ENCODE peak calls at places on chromosomes 5 and 9, in nine cellular contexts. R is IMR-90, N is mesenchymal stem cell, E is HepG2, H is neuronal stem cell, Z is GM23248, Y is hepatocyte, P is HCT116, G is fibroblast of lung. B is an unnamed sample.

GRCh38 chr5:89457411-89458329 is 574.7 kb upstream of the MEF2C start:
- DNase-seq in R (no peak), N (peak), E (no peak), H (no peak), Z (peak), Y (peak), P (peak), G (peak), B (peak)

GRCh38 chr5:179269781-179270543 is 75.3 kb downstream of the ADAMTS2 start:
- DNase-seq in R (no peak), N (no peak), E (no peak), H (no peak), Z (peak), Y (no peak), P (no peak), G (no peak), B (no peak)

GRCh38 chr5:93569295-93570164 is 11.5 kb downstream of the NR2F1-AS1 start:
- DNase-seq in R (no peak), N (no peak), E (no peak), H (no peak), Z (no peak), Y (no peak), P (no peak), G (no peak), B (no peak)

GRCh38 chr5:134083517-134083916 is 31.0 kb upstream of the TCF7 start:
- DNase-seq in R (peak), N (no peak), E (no peak), H (no peak), Z (peak), Y (no peak), P (no peak), G (peak), B (peak)

GRCh38 chr9:36609306-36609705 is 36.6 kb downstream of the MELK start:
- DNase-seq in R (no peak), N (no peak), E (no peak), H (no peak), Z (no peak), Y (no peak), P (no peak), G (no peak), B (no peak)

GRCh38 chr5:151115272-151115905 is 34.6 kb upstream of the TNIP1 start:
- DNase-seq in R (peak), N (peak), E (peak), H (peak), Z (peak), Y (peak), P (peak), G (no peak), B (peak)

GRCh38 chr5:37735649-37736347 is 104.0 kb downstream of the GDNF start:
- DNase-seq in R (peak), N (peak), E (no peak), H (no peak), Z (peak), Y (no peak), P (no peak), G (peak), B (peak)

GRCh38 chr5:171309526-171310333 is 682 bp downstream of the TLX3 start:
- DNase-seq in R (no peak), N (no peak), E (no peak), H (no peak), Z (no peak), Y (no peak), P (peak), G (no peak), B (no peak)

GRCh38 chr5:270340-270739 is 1.1 kb upstream of the PDCD6 start:
- DNase-seq in R (no peak), N (no peak), E (no peak), H (no peak), Z (no peak), Y (no peak), P (no peak), G (no peak), B (no peak)

GRCh38 chr9:25964239-25964638 is 286.0 kb upstream of the TUSC1 start:
- DNase-seq in R (peak), N (peak), E (peak), H (peak), Z (peak), Y (peak), P (peak), G (peak), B (peak)

GRCh38 chr5:139204196-139204595 is 6.0 kb upstream of the SIL1 start:
- DNase-seq in R (no peak), N (no peak), E (no peak), H (no peak), Z (no peak), Y (no peak), P (no peak), G (no peak), B (no peak)

GRCh38 chr9:69044226-69045219 is 9.0 kb downstream of the FXN start:
- DNase-seq in R (peak), N (peak), E (no peak), H (no peak), Z (peak), Y (no peak), P (no peak), G (peak), B (peak)

GRCh38 chr9:71253021-71253420 is 131.6 kb upstream of the TRPM3 start:
- DNase-seq in R (no peak), N (no peak), E (no peak), H (no peak), Z (peak), Y (no peak), P (no peak), G (no peak), B (no peak)

GRCh38 chr9:82090041-82090440 is 101.5 kb downstream of the SPATA31D1 start:
- DNase-seq in R (no peak), N (no peak), E (no peak), H (no peak), Z (no peak), Y (no peak), P (no peak), G (no peak), B (no peak)

GRCh38 chr5:83222906-83223305 is 145.6 kb downstream of the XRCC4 start:
- DNase-seq in R (no peak), N (no peak), E (no peak), H (no peak), Z (no peak), Y (no peak), P (no peak), G (no peak), B (no peak)

GRCh38 chr9:127794001-127794791 is 8.4 kb downstream of the CDK9 start:
- DNase-seq in R (no peak), N (no peak), E (no peak), H (no peak), Z (no peak), Y (no peak), P (no peak), G (no peak), B (no peak)

GRCh38 chr5:110507972-110508371 is 218.5 kb downstream of the TMEM232 start:
- DNase-seq in R (no peak), N (no peak), E (no peak), H (no peak), Z (no peak), Y (no peak), P (no peak), G (peak), B (peak)

GRCh38 chr5:122173484-122174191 is 44.3 kb downstream of the ZNF474 start:
- DNase-seq in R (no peak), N (no peak), E (no peak), H (no peak), Z (no peak), Y (no peak), P (no peak), G (no peak), B (no peak)

GRCh38 chr5:68898961-68899471 is 194.8 kb upstream of the SLC30A5 start:
- DNase-seq in R (peak), N (peak), E (no peak), H (no peak), Z (peak), Y (peak), P (peak), G (peak), B (peak)

GRCh38 chr9:110538621-110539020 is 40.9 kb downstream of the SVEP1 start:
- DNase-seq in R (peak), N (peak), E (no peak), H (no peak), Z (peak), Y (no peak), P (no peak), G (no peak), B (peak)

GRCh38 chr9:108665856-108666784 is 189.7 kb downstream of the ACTL7B start:
- DNase-seq in R (peak), N (no peak), E (peak), H (no peak), Z (peak), Y (peak), P (no peak), G (no peak), B (no peak)

GRCh38 chr5:39755986-39756385 is 331.2 kb upstream of the DAB2 start:
- DNase-seq in R (peak), N (peak), E (no peak), H (no peak), Z (peak), Y (peak), P (peak), G (peak), B (peak)

GRCh38 chr5:58248221-58248620 is 211.7 kb downstream of the PLK2 start:
- DNase-seq in R (no peak), N (peak), E (no peak), H (no peak), Z (no peak), Y (no peak), P (no peak), G (no peak), B (no peak)

GRCh38 chr9:115146581-115147021 is 28.6 kb upstream of the TNC start:
- DNase-seq in R (peak), N (peak), E (no peak), H (no peak), Z (peak), Y (peak), P (no peak), G (peak), B (peak)

GRCh38 chr5:75547826-75548225 is 36.1 kb downstream of the POLK start:
- DNase-seq in R (no peak), N (no peak), E (no peak), H (no peak), Z (no peak), Y (no peak), P (no peak), G (no peak), B (no peak)

GRCh38 chr9:90445391-90445790 is 197.2 kb downstream of the DIRAS2 start:
- DNase-seq in R (no peak), N (no peak), E (no peak), H (no peak), Z (no peak), Y (no peak), P (no peak), G (no peak), B (no peak)

GRCh38 chr5:169876376-169876775 is 103.9 kb downstream of the INSYN2B start:
- DNase-seq in R (peak), N (peak), E (no peak), H (no peak), Z (peak), Y (no peak), P (no peak), G (peak), B (peak)

GRCh38 chr5:127013407-127013806 is 17.0 kb downstream of the MARCHF3 start:
- DNase-seq in R (peak), N (no peak), E (no peak), H (no peak), Z (peak), Y (no peak), P (no peak), G (no peak), B (no peak)

GRCh38 chr9:37798677-37799076 is 1.9 kb upstream of the DCAF10 start:
- DNase-seq in R (no peak), N (no peak), E (no peak), H (no peak), Z (no peak), Y (no peak), P (no peak), G (no peak), B (no peak)

GRCh38 chr5:159877894-159878448 is 38.3 kb upstream of the ADRA1B start:
- DNase-seq in R (no peak), N (no peak), E (no peak), H (no peak), Z (no peak), Y (no peak), P (no peak), G (no peak), B (no peak)

GRCh38 chr9:14993061-14993800 is 83.0 kb upstream of the FREM1 start:
- DNase-seq in R (peak), N (peak), E (no peak), H (peak), Z (peak), Y (peak), P (no peak), G (peak), B (peak)

GRCh38 chr5:154712518-154713437 is 42.4 kb upstream of the LARP1 start:
- DNase-seq in R (no peak), N (peak), E (no peak), H (no peak), Z (no peak), Y (peak), P (peak), G (no peak), B (no peak)

DNA sequence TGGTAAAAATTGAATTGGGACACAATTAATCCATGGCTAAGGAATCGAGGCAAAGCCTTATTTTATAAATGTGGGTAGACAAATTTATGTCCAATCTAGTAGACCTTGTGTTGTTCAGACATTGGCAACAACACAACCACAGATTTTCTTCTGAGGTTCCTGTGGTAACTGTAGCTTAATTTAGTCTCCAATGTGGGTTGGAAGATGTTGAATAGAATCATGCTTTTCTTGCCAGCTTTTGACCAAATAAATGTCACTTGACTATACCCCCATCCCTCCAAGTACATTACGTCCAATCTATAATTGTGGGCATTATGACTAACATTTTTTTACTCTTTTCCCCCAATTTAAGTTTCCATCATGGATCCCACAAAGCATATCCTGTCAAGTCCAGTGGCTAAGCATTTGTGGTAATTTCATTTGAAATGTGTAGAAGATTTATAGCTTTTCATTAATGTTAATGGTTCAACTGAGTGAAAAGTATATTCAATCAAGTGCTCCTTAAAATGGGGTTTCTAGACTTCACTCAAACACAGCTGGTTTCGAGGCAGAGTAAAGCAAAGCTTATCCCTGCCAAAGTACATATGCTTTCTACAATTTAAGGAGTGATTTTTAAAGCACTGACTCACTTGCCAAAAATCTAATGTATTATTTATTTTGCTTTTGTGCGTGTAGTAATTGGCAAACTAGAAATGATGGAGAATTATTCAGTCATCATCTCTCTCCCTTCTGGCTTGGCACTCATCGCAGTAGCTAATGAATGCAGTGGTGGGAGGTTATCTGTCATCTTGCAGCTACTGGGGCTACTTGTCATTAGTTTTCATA is 141.8 kb downstream of the FAM174A start:
- DNase-seq in R (peak), N (no peak), E (no peak), H (no peak), Z (peak), Y (no peak), P (no peak), G (peak), B (peak)
- H2AFZ ChIP-seq in R (no peak), N (no peak), E (no peak), H (no peak), Z (no peak), Y (no peak), P (no peak), G (no peak), B (no peak)

DNA sequence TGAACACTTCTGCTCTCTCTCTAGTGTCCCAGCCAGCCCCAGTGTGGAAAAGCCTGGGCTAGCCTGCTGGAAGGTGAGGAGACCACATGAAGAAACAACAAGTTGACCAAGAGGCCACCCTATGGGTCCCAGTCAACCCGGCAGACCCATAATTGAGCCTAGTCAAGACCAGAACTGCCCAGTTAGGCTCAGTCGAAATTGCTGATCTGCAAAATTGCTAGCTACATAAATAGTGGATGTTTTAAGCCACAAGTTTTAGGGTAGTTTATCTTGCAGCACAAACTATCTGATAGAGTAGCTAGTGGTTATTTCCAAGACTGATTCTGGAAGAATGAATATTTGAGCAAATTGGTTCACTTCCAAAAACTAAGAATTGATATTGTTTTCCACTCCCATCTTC is 82.3 kb upstream of the CCDC112 start:
- DNase-seq in R (no peak), N (no peak), E (no peak), H (no peak), Z (no peak), Y (no peak), P (no peak), G (no peak), B (no peak)
- H2AFZ ChIP-seq in R (peak), N (no peak), E (no peak), H (no peak), Z (no peak), Y (no peak), P (no peak), G (no peak), B (no peak)

GRCh38 chr5:80387063-80387768 is 20.6 kb upstream of the ZFYVE16 start:
- DNase-seq in R (no peak), N (no peak), E (no peak), H (no peak), Z (no peak), Y (no peak), P (no peak), G (no peak), B (no peak)

DNA sequence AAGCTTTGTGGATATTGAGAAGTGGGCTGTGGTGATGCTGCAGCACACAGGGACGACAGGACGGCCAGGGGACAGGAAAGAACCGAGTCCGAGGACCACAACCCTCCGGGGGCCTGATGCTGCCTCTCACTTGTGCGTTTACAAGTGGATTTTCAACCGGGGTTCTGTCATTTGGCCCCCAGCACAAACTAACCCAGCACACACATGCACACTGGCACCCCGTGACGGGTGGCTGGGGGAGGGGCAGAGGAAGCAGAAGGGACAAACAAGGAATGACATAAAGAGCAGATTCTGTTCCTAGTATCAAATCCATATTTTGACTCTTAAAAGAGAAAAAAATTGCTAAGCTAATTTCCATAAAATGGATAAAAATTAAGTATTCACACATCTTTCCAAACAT is 18.3 kb upstream of the ZFYVE16 start:
- DNase-seq in R (no peak), N (no peak), E (no peak), H (no peak), Z (no peak), Y (no peak), P (no peak), G (no peak), B (no peak)
- H2AFZ ChIP-seq in R (no peak), N (no peak), E (no peak), H (no peak), Z (no peak), Y (no peak), P (no peak), G (no peak), B (no peak)

GRCh38 chr5:36070687-36071571 is 4.2 kb upstream of the UGT3A2 start:
- DNase-seq in R (no peak), N (no peak), E (no peak), H (no peak), Z (peak), Y (no peak), P (no peak), G (no peak), B (no peak)

GRCh38 chr5:36066001-36066539 is 612 bp downstream of the UGT3A2 start:
- DNase-seq in R (no peak), N (no peak), E (no peak), H (no peak), Z (no peak), Y (no peak), P (no peak), G (no peak), B (no peak)

GRCh38 chr5:36068751-36069281 is 2.1 kb upstream of the UGT3A2 start:
- DNase-seq in R (no peak), N (no peak), E (no peak), H (no peak), Z (no peak), Y (no peak), P (no peak), G (no peak), B (no peak)

DNA sequence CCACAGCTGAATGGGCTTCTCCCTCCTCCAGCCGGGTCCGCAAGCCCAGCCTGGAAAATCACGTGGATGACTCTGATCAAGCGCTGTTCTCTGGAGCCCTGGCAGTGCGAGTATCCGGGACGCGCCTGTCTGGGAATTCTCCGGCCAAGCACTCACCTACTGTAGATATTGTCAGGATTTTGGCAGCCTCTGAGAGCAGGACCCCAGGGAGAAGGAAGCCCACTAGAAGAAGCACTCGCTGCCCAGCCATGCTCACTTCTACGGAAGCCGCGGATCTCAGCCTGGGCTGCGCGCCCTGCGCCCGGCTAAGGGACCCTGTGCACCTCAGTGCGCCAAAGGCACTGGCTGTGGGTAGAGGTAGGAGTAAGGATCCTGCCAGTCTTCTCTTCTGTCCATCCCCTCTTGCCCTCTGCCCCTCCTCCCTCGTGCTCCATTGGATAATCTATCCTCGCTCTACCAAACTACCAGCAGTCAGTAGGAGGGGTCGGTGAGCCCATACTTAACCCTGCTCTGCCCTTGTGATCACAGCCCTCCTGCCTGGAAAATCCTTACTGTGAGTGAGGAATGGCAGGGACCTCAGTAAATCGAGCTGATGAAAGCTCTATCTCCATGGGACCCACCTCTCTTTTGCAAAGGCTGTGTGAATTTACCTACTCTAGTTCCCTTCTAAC is at the start of gene UGT3A2:
- DNase-seq in R (no peak), N (no peak), E (no peak), H (peak), Z (no peak), Y (no peak), P (no peak), G (no peak), B (no peak)
- H2AFZ ChIP-seq in R (no peak), N (no peak), E (no peak), H (peak), Z (no peak), Y (peak), P (no peak), G (no peak), B (no peak)

DNA sequence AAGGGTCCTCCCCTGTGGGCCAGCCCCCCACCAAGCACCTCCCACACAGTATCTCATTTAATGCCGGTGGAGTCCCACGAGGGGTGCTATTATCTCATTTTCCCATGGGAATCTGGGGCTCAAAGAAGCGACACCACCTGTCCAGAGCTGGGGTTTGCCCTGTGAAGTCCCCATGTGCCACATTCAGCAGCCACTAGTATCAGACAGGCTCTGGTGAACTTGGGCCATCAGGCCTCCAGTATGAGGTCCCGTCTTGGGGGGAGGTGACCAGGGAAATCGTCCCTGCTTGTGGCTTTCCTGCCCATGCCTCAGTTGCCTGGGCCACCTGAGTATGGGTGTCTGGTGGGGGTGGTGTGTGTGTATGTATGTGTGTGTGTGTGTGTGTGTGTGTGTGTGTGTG is 222.7 kb downstream of the PBX3 start:
- DNase-seq in R (no peak), N (no peak), E (no peak), H (no peak), Z (no peak), Y (no peak), P (no peak), G (no peak), B (no peak)
- H2AFZ ChIP-seq in R (no peak), N (no peak), E (no peak), H (no peak), Z (no peak), Y (no peak), P (no peak), G (no peak), B (no peak)

GRCh38 chr5:80798166-80798565 is 143.4 kb upstream of the DHFR start:
- DNase-seq in R (no peak), N (no peak), E (no peak), H (no peak), Z (no peak), Y (no peak), P (no peak), G (no peak), B (no peak)
- H2AFZ ChIP-seq in R (no peak), N (no peak), E (no peak), H (no peak), Z (no peak), Y (no peak), P (no peak), G (no peak), B (no peak)